ENCODE peak calls at places on chromosomes 1 and 21, in eight cellular contexts. Q, E, S, B, L, O, T and I are unnamed samples.
A peak's percentile ranks its signal among the peaks of the same experiment; 100 is the strongest.

GRCh38 chr1:197137322-197137721 is 9.1 kb downstream of the ASPM start:
- DNase-seq in T (no peak), L (no peak), S (no peak), O (no peak), E (no peak), Q (no peak), B (no peak), I (no peak)

GRCh38 chr1:210292276-210292851 is 36.3 kb upstream of the HHAT start:
- DNase-seq in Q (peak; percentile 76), O (peak; percentile 58), E (no peak), S (no peak), T (peak; percentile 64), L (no peak), B (peak; percentile 67), I (peak; percentile 42)

GRCh38 chr1:207298666-207299065 is 22.8 kb upstream of the CD55 start:
- DNase-seq in O (no peak), S (no peak), E (peak; percentile 36), B (no peak), T (no peak), L (no peak), Q (no peak), I (no peak)

GRCh38 chr1:1429671-1430073 is 5.8 kb upstream of the VWA1 start:
- DNase-seq in T (no peak), O (no peak), B (no peak), L (no peak), Q (no peak), E (peak; percentile 27), S (no peak), I (no peak)

GRCh38 chr1:24385160-24385939 is 28.2 kb downstream of the STPG1 start:
- DNase-seq in O (no peak), S (peak; percentile 21), L (no peak), E (peak; percentile 49), T (no peak), B (no peak), Q (no peak), I (no peak)

GRCh38 chr1:201411292-201411691 is 10.2 kb downstream of the TNNI1 start:
- DNase-seq in T (no peak), O (no peak), L (no peak), S (no peak), E (no peak), Q (no peak), B (no peak), I (no peak)

GRCh38 chr1:59605184-59605583 is 209.6 kb upstream of the HOOK1 start:
- DNase-seq in E (no peak), Q (no peak), L (no peak), S (no peak), O (no peak), T (no peak), B (no peak), I (no peak)

GRCh38 chr1:37570528-37571334 is 14.0 kb downstream of the DNALI1 start:
- DNase-seq in O (no peak), B (no peak), S (no peak), L (no peak), Q (no peak), T (no peak), E (no peak), I (no peak)

GRCh38 chr21:36134820-36135390 is at the start of gene CBR3:
- DNase-seq in T (peak; percentile 72), O (no peak), L (peak; percentile 66), E (peak; percentile 41), S (no peak), B (peak; percentile 78), Q (peak; percentile 40), I (peak; percentile 80)

GRCh38 chr1:116923421-116923820 is 13.7 kb downstream of the PTGFRN start:
- DNase-seq in Q (no peak), O (no peak), B (no peak), T (no peak), S (no peak), L (no peak), E (no peak), I (no peak)

GRCh38 chr21:31340942-31341487 is 3.0 kb downstream of the TIAM1 start:
- DNase-seq in O (no peak), T (no peak), L (no peak), B (no peak), E (no peak), S (no peak), Q (no peak), I (no peak)

GRCh38 chr1:53080041-53080440 is 18.0 kb downstream of the PODN start:
- DNase-seq in E (no peak), O (no peak), T (no peak), B (peak; percentile 12), Q (no peak), S (no peak), L (no peak), I (peak; percentile 53)

GRCh38 chr1:224199679-224200078 is 16.6 kb downstream of the DEGS1 start:
- DNase-seq in T (no peak), B (no peak), L (no peak), E (no peak), S (no peak), Q (no peak), O (no peak), I (no peak)

GRCh38 chr21:34198232-34199120 is 125.1 kb downstream of the MRPS6 start:
- DNase-seq in T (no peak), S (peak; percentile 22), E (no peak), Q (no peak), B (no peak), O (no peak), L (no peak), I (no peak)

GRCh38 chr1:204859885-204860284 is 10.8 kb upstream of the NFASC start:
- DNase-seq in Q (no peak), L (no peak), E (no peak), O (no peak), B (no peak), S (no peak), T (peak; percentile 20), I (no peak)

GRCh38 chr1:232486454-232487202 is 143.3 kb downstream of the SIPA1L2 start:
- DNase-seq in L (no peak), E (peak; percentile 52), B (no peak), T (no peak), Q (no peak), S (no peak), O (no peak), I (no peak)

DNA sequence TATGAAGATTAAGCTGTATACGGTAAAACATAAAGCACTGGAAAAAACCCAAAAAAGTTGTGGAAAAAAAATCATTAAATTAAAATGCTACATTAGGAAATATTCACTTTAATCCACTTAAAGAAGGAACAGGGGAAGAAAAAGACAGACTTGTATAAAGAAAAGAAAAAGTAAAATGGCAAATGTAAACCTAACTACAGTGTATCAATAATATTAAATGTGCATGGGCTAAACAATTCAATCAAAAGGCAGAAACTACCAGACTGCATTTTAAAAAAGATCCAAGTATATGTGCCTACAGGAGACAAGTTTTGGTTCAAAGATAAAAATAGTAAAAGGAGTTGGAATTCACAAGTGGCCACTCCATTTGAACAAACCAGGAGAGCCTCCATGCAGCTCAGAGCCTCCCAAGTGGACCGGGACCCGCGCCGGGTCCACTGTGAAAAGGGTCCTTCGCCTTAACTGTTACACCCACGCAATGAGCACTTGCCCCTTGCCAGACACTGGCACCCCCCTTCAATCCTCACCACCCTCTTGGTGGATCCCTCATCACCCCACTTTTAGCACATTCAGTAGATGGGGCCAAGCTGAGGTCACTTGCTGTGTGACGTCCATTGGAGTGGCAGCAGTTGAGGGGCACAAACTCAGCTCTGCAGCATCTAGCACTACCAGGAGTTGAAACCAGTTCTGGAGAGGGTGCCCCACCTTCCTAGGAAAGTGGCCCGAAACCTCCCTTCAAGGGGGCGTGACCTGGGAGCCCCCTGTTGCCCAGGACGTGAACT is 887 bp downstream of the C1orf174 start:
- DNase-seq in O (no peak), B (no peak), L (no peak), T (no peak), E (no peak), S (peak; percentile 36), Q (no peak), I (peak; percentile 60)
- TF ChIP-seq CTCF in O (no peak), B (no peak), L (no peak), T (no peak), E (peak; percentile 4), S (no peak), Q (no peak), I (no peak)

DNA sequence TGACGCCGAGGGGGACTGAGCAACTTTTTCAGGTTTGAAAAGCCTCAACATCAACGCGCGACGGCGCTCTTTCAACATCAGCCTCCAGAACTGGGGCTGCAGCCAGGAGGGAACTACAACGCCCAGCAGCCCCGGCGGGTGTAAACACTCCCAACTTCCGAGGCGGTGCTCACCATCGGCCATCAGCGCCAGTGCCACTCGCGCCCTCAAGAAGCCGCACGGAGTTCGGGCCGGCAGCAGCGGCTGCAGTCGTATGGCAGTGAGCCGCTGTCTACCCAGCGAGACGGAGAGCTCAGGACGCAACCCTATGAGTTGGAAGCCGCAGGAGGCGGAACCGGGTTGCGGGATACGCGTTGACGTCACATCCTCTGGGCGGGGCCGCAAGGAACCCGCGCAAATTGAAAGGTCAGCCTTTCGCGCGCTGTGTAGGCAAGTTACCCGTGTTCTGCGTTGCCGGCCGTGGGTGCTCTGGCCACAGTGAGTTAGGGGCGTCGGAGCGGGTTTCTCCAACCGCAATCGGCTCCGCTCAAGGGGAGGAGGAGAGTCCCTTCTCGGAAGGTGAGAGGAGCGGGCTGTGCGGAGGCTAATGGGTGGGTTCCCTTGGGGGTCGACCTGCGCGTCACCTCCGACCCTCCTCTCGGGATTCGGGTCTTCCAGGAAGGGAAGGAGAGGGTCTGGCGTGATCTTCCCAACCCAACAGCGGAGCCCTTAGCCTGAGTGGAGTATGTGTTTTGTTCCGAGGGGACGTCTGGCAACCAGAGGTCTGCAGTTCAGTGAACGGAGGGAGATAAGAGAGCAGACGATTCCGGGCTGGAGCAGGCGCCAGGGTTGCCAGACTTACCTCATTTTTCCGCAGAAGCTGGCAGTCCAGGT is at the start of gene EXO1:
- DNase-seq in L (peak; percentile 65), T (peak; percentile 86), E (peak; percentile 92), S (peak; percentile 94), O (peak; percentile 69), B (peak; percentile 84), Q (peak; percentile 91), I (peak; percentile 87)
- TF ChIP-seq CTCF in L (peak; percentile 20), T (peak; percentile 41), E (peak; percentile 45), S (peak; percentile 75), O (no peak), B (peak; percentile 39), Q (no peak), I (no peak)

GRCh38 chr21:26169061-26169610 is 1.4 kb downstream of the APP start:
- DNase-seq in L (no peak), B (peak; percentile 30), Q (peak; percentile 31), E (peak; percentile 71), O (no peak), S (no peak), T (peak; percentile 26), I (peak; percentile 68)
- TF ChIP-seq CTCF in L (peak; percentile 16), B (no peak), Q (peak; percentile 15), E (peak; percentile 38), O (peak; percentile 33), S (no peak), T (peak; percentile 63), I (peak; percentile 35)

DNA sequence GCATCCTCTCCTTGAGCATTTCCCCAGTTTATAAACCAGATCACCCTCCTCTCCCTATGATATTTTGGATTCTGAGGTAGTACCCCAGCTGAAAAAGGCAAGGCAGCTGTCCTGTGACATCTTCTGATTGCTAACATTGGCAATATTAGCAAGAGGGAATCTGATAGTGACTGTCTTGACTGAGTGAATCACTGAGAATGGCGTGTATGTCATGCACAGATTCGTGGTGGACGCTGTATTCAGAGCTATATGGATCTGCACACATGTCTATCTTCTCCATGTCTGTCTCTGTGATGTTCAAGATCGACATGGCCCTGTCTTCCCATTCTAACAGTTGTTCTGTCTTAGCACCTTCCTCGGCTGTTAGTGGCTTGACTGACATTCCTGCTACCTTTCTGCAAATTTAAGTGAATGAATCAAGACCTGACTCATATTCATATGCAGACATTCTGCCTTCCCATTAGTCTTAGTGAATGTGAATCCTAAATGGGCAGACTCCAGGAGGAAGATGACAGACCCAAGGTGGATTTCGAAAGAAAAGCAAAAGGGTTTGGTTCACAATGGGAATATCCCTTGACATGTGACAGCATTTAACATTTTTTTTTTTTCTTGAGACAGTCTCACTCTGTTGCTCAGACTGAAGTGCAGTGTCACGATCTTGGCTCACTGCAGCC is 97.7 kb downstream of the PGBD5 start:
- DNase-seq in T (no peak), B (no peak), E (no peak), Q (no peak), S (no peak), O (no peak), L (no peak), I (no peak)
- TF ChIP-seq CTCF in T (no peak), B (no peak), E (no peak), Q (no peak), S (no peak), O (no peak), L (no peak), I (no peak)